ENCODE peak calls at places on chromosome 7, in four cellular contexts. One of them, this sample, is unnamed.

GRCh38 chr7:30091431-30092386 is 43.1 kb upstream of the MTURN start:
- DNase-seq in K562: no peak
- DNase-seq in A549: peak
- DNase-seq in HepG2: no peak
- DNase-seq in this sample: no peak

GRCh38 chr7:144122876-144123275 is at the start of gene OR2A14:
- DNase-seq in A549: no peak
- DNase-seq in K562: no peak
- DNase-seq in HepG2: no peak
- DNase-seq in this sample: no peak

GRCh38 chr7:117218700-117219099 is 104.2 kb downstream of the WNT2 start:
- DNase-seq in HepG2: no peak
- DNase-seq in A549: no peak
- DNase-seq in K562: no peak
- DNase-seq in this sample: no peak

GRCh38 chr7:17279081-17279480 is 19.4 kb upstream of the AHR start:
- DNase-seq in HepG2: no peak
- DNase-seq in A549: no peak
- DNase-seq in K562: no peak
- DNase-seq in this sample: no peak

GRCh38 chr7:135181261-135181928 is 10.9 kb upstream of the CYREN start:
- DNase-seq in A549: no peak
- DNase-seq in HepG2: no peak
- DNase-seq in K562: no peak
- DNase-seq in this sample: no peak

GRCh38 chr7:140316165-140316661 is 82.1 kb downstream of the SLC37A3 start:
- DNase-seq in HepG2: no peak
- DNase-seq in A549: peak
- DNase-seq in K562: no peak
- DNase-seq in this sample: no peak

GRCh38 chr7:38211486-38211885 is 33.4 kb downstream of the STARD3NL start:
- DNase-seq in A549: no peak
- DNase-seq in HepG2: no peak
- DNase-seq in K562: no peak
- DNase-seq in this sample: no peak

GRCh38 chr7:47799529-47799928 is 148.7 kb downstream of the PKD1L1 start:
- DNase-seq in HepG2: no peak
- DNase-seq in K562: no peak
- DNase-seq in A549: no peak
- DNase-seq in this sample: no peak

GRCh38 chr7:47843291-47843690 is 105.0 kb downstream of the PKD1L1 start:
- DNase-seq in A549: no peak
- DNase-seq in K562: no peak
- DNase-seq in HepG2: no peak
- DNase-seq in this sample: no peak

GRCh38 chr7:159121476-159121875 is 23.2 kb downstream of the VIPR2 start:
- DNase-seq in HepG2: no peak
- DNase-seq in K562: no peak
- DNase-seq in A549: no peak
- DNase-seq in this sample: no peak

GRCh38 chr7:133235212-133235883 is 17.5 kb upstream of the EXOC4 start:
- DNase-seq in HepG2: no peak
- DNase-seq in K562: no peak
- DNase-seq in A549: no peak
- DNase-seq in this sample: no peak

GRCh38 chr7:84102213-84102612 is 92.4 kb downstream of the SEMA3A start:
- DNase-seq in K562: no peak
- DNase-seq in HepG2: no peak
- DNase-seq in A549: no peak
- DNase-seq in this sample: no peak

GRCh38 chr7:44307301-44307900 is 18.0 kb downstream of the CAMK2B start:
- DNase-seq in HepG2: peak
- DNase-seq in A549: peak
- DNase-seq in K562: peak
- DNase-seq in this sample: peak

GRCh38 chr7:150451097-150451793 is 815 bp downstream of the GIMAP8 start:
- DNase-seq in HepG2: no peak
- DNase-seq in A549: no peak
- DNase-seq in K562: no peak
- DNase-seq in this sample: no peak

GRCh38 chr7:125828153-125828690 is 898.6 kb upstream of the POT1 start:
- DNase-seq in HepG2: no peak
- DNase-seq in A549: no peak
- DNase-seq in K562: no peak
- DNase-seq in this sample: no peak

GRCh38 chr7:48781783-48782182 is 142.6 kb upstream of the CDC14C start:
- DNase-seq in A549: no peak
- DNase-seq in HepG2: no peak
- DNase-seq in K562: no peak
- DNase-seq in this sample: no peak

GRCh38 chr7:1924185-1924817 is 254.2 kb downstream of the ELFN1 start:
- DNase-seq in A549: no peak
- DNase-seq in K562: no peak
- DNase-seq in HepG2: no peak
- DNase-seq in this sample: no peak

GRCh38 chr7:28176645-28177044 is 4.0 kb downstream of the JAZF1 start:
- DNase-seq in K562: no peak
- DNase-seq in HepG2: no peak
- DNase-seq in A549: no peak
- DNase-seq in this sample: no peak

GRCh38 chr7:86963599-86964230 is 95.7 kb downstream of the ELAPOR2 start:
- DNase-seq in HepG2: no peak
- DNase-seq in K562: no peak
- DNase-seq in A549: no peak
- DNase-seq in this sample: no peak

GRCh38 chr7:123538189-123538714 is 3.9 kb upstream of the IQUB start:
- DNase-seq in HepG2: no peak
- DNase-seq in K562: peak
- DNase-seq in A549: peak
- DNase-seq in this sample: no peak

GRCh38 chr7:128135275-128136214 is 104.3 kb upstream of the LRRC4 start:
- DNase-seq in A549: peak
- DNase-seq in HepG2: no peak
- DNase-seq in K562: peak
- DNase-seq in this sample: peak

GRCh38 chr7:137869260-137869659 is 22.5 kb upstream of the DGKI start:
- DNase-seq in K562: no peak
- DNase-seq in HepG2: no peak
- DNase-seq in A549: no peak
- DNase-seq in this sample: no peak

GRCh38 chr7:137867289-137867688 is 20.5 kb upstream of the DGKI start:
- DNase-seq in A549: no peak
- DNase-seq in HepG2: no peak
- DNase-seq in K562: no peak
- DNase-seq in this sample: no peak

GRCh38 chr7:137870684-137871083 is 23.9 kb upstream of the DGKI start:
- DNase-seq in A549: no peak
- DNase-seq in HepG2: no peak
- DNase-seq in K562: no peak
- DNase-seq in this sample: no peak

GRCh38 chr7:137871173-137871915 is 24.6 kb upstream of the DGKI start:
- DNase-seq in HepG2: no peak
- DNase-seq in A549: no peak
- DNase-seq in K562: no peak
- DNase-seq in this sample: no peak

DNA sequence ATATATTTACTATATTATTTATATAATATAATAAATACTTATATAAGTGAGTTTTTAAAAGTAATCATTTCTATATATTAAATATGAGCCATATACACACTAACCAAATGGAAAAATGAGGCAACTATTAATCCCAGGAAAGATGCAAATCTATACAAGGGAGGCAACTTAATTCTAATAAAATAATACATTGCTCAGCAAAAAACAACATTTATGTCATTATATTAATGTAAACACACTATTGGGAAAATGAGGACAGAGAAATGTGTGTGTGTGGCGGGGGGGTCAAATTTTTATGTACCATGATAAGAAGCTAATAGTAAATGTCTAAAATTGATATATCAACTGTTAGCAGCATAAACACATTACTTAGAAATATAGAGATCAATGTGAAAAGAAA is 23.3 kb upstream of the DGKI start:
- DNase-seq in K562: no peak
- DNase-seq in HepG2: no peak
- DNase-seq in A549: no peak
- DNase-seq in this sample: no peak
- TF ChIP-seq USF2 in K562: no peak
- TF ChIP-seq USF2 in HepG2: no peak
- TF ChIP-seq USF2 in A549: no peak
- TF ChIP-seq USF2 in this sample: no peak

DNA sequence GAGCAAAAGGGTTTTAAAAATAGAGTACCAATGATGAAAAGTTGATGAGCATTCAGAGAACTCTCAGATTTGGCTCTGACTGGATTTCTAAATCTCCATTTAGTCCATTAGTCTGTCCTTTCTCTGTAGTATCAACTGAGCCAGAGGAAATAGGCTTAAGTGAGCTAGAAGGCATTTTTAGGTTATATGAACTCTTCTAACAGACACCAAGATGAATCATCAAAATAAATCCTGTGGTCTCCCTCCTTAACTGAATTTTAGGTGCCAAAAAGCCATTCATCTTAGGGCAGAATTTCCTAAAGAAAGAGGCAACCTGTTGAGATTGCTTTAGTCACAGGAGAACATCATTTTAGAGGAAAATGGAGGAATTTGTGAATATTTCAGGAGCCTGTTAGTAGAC is 305.1 kb downstream of the AUTS2 start:
- DNase-seq in A549: no peak
- DNase-seq in K562: no peak
- DNase-seq in HepG2: no peak
- DNase-seq in this sample: no peak
- TF ChIP-seq USF2 in A549: no peak
- TF ChIP-seq USF2 in K562: no peak
- TF ChIP-seq USF2 in HepG2: no peak
- TF ChIP-seq USF2 in this sample: no peak

GRCh38 chr7:148147438-148147837 is 443.1 kb upstream of the C7orf33 start:
- DNase-seq in A549: no peak
- DNase-seq in K562: no peak
- DNase-seq in HepG2: no peak
- DNase-seq in this sample: no peak
- TF ChIP-seq USF2 in A549: no peak
- TF ChIP-seq USF2 in K562: no peak
- TF ChIP-seq USF2 in HepG2: no peak
- TF ChIP-seq USF2 in this sample: no peak

GRCh38 chr7:15358112-15358511 is 203.7 kb downstream of the AGMO start:
- DNase-seq in K562: no peak
- DNase-seq in A549: no peak
- DNase-seq in HepG2: no peak
- DNase-seq in this sample: no peak

GRCh38 chr7:15352807-15353206 is 209.0 kb downstream of the AGMO start:
- DNase-seq in A549: no peak
- DNase-seq in K562: no peak
- DNase-seq in HepG2: no peak
- DNase-seq in this sample: no peak
- TF ChIP-seq USF2 in A549: no peak
- TF ChIP-seq USF2 in K562: no peak
- TF ChIP-seq USF2 in HepG2: no peak
- TF ChIP-seq USF2 in this sample: no peak

GRCh38 chr7:7795203-7795602 is 76.8 kb upstream of the RPA3 start:
- DNase-seq in A549: no peak
- DNase-seq in HepG2: no peak
- DNase-seq in K562: no peak
- DNase-seq in this sample: no peak
- TF ChIP-seq USF2 in A549: no peak
- TF ChIP-seq USF2 in HepG2: no peak
- TF ChIP-seq USF2 in K562: no peak
- TF ChIP-seq USF2 in this sample: no peak

GRCh38 chr7:10802526-10802925 is 171.1 kb upstream of the PHF14 start:
- DNase-seq in K562: no peak
- DNase-seq in A549: no peak
- DNase-seq in HepG2: no peak
- DNase-seq in this sample: no peak

GRCh38 chr7:10802011-10802410 is 171.7 kb upstream of the PHF14 start:
- DNase-seq in HepG2: no peak
- DNase-seq in A549: no peak
- DNase-seq in K562: no peak
- DNase-seq in this sample: no peak

GRCh38 chr7:10797157-10797556 is 176.5 kb upstream of the PHF14 start:
- DNase-seq in HepG2: no peak
- DNase-seq in A549: no peak
- DNase-seq in K562: no peak
- DNase-seq in this sample: no peak

GRCh38 chr7:10798044-10798443 is 175.6 kb upstream of the PHF14 start:
- DNase-seq in K562: no peak
- DNase-seq in A549: no peak
- DNase-seq in HepG2: no peak
- DNase-seq in this sample: no peak

GRCh38 chr7:10799475-10799874 is 174.2 kb upstream of the PHF14 start:
- DNase-seq in HepG2: no peak
- DNase-seq in A549: no peak
- DNase-seq in K562: no peak
- DNase-seq in this sample: no peak
- TF ChIP-seq USF2 in HepG2: no peak
- TF ChIP-seq USF2 in A549: no peak
- TF ChIP-seq USF2 in K562: no peak
- TF ChIP-seq USF2 in this sample: no peak

GRCh38 chr7:99674995-99675742 is 4.6 kb downstream of the CYP3A5 start:
- DNase-seq in K562: no peak
- DNase-seq in A549: no peak
- DNase-seq in HepG2: no peak
- DNase-seq in this sample: no peak

GRCh38 chr7:99679032-99679399 is 780 bp downstream of the CYP3A5 start:
- DNase-seq in A549: peak
- DNase-seq in HepG2: peak
- DNase-seq in K562: peak
- DNase-seq in this sample: no peak

GRCh38 chr7:99677646-99678045 is 2.1 kb downstream of the CYP3A5 start:
- DNase-seq in A549: no peak
- DNase-seq in HepG2: peak
- DNase-seq in K562: no peak
- DNase-seq in this sample: no peak

GRCh38 chr7:99677013-99677412 is 2.8 kb downstream of the CYP3A5 start:
- DNase-seq in K562: no peak
- DNase-seq in HepG2: no peak
- DNase-seq in A549: no peak
- DNase-seq in this sample: no peak

DNA sequence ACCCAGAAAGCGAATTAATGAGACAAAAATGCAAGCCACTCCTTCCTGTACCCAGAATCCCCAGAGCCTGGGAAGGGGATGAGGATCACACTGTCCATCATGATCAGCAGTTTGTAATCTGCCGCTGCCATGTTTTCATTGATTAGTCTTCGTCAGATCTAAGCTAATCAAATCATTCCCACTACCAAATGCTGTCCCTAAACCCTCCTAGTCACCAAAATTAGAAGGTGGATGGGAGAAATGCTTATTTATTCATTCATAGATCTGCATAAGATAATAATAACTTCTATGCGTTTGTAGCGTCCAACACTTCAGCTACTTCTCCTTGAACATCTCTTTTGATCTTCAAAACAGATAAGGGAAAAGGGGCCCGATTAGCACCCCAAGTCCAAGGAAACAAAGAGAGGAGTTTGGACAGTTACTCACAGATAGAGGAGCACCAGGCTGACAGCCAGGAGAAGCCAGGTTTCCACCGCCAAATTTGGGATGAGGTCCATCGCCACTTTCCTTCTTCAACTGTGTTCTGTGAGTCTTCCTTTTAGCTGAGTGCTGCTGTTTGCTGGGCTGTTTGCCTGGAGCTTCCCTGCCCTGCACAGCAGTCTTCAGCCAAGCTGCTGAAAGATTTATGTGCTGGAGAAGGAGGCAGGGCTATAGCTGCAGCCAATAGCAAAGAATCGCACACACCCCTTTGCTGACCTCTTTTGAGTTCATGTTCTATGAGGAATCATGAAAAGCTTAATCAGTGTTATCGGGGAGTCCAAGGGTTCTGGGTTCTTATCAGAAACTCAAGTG is at the start of gene CYP3A5:
- DNase-seq in HepG2: no peak
- DNase-seq in K562: peak
- DNase-seq in A549: peak
- DNase-seq in this sample: no peak
- TF ChIP-seq USF2 in HepG2: no peak
- TF ChIP-seq USF2 in K562: no peak
- TF ChIP-seq USF2 in A549: no peak
- TF ChIP-seq USF2 in this sample: no peak

This sample was measured in WTC11.